ENCODE peak calls at places on chromosomes 1 and 21, in four cellular contexts. V is K562, O is GM12878, U is HepG2. L is an unnamed sample.

GRCh38 chr1:27488523-27489138 is 1.3 kb downstream of the WASF2 start:
- DNase-seq in V (no peak), O (no peak), U (no peak), L (no peak)

GRCh38 chr1:225626698-225627097 is 26.2 kb downstream of the ENAH start:
- DNase-seq in O (no peak), V (no peak), U (no peak), L (no peak)

GRCh38 chr1:114032271-114033218 is 53.3 kb downstream of the OLFML3 start:
- DNase-seq in U (no peak), O (no peak), V (no peak), L (no peak)

GRCh38 chr1:160542303-160542945 is 19.4 kb upstream of the SLAMF6 start:
- DNase-seq in O (no peak), U (peak; percentile 58), V (no peak), L (no peak)

GRCh38 chr1:94384485-94385353 is 33.5 kb upstream of the ABCD3 start:
- DNase-seq in V (no peak), O (no peak), U (peak; percentile 83), L (no peak)

GRCh38 chr21:20729376-20729775 is 268.8 kb upstream of the NCAM2 start:
- DNase-seq in V (no peak), U (no peak), O (no peak), L (no peak)

GRCh38 chr1:93015590-93015989 is 54.3 kb upstream of the DIPK1A start:
- DNase-seq in O (no peak), U (no peak), V (no peak), L (no peak)

GRCh38 chr1:85372683-85373446 is 92.1 kb downstream of the DDAH1 start:
- DNase-seq in V (no peak), U (peak; percentile 22), O (no peak), L (no peak)

GRCh38 chr1:107964397-107965111 is 426 bp downstream of the VAV3 start:
- DNase-seq in V (no peak), U (no peak), O (no peak), L (no peak)

GRCh38 chr1:1199141-1199960 is 7.0 kb downstream of the TNFRSF18 start:
- DNase-seq in U (no peak), V (no peak), O (no peak), L (no peak)

GRCh38 chr1:33392639-33393038 is 38.3 kb downstream of the PHC2 start:
- DNase-seq in U (no peak), V (no peak), O (no peak), L (no peak)

GRCh38 chr1:1779691-1780597 is 1.7 kb upstream of the NADK start:
- DNase-seq in V (peak; percentile 73), O (peak; percentile 80), U (no peak), L (no peak)

GRCh38 chr1:229185913-229186312 is 85.0 kb upstream of the RAB4A start:
- DNase-seq in V (no peak), O (no peak), U (no peak), L (no peak)

GRCh38 chr1:100866041-100866900 is 28.4 kb downstream of the EXTL2 start:
- DNase-seq in V (peak; percentile 31), O (no peak), U (peak; percentile 10), L (peak; percentile 11)

GRCh38 chr1:110196917-110197782 is 13.0 kb upstream of the KCNC4 start:
- DNase-seq in U (peak; percentile 42), O (no peak), V (peak; percentile 89), L (peak; percentile 93)

GRCh38 chr1:186864296-186864695 is 35.5 kb downstream of the PLA2G4A start:
- DNase-seq in O (no peak), U (no peak), V (no peak), L (no peak)

GRCh38 chr1:228989992-228990827 is 254.9 kb downstream of the RHOU start:
- DNase-seq in V (no peak), O (no peak), U (peak; percentile 56), L (no peak)

GRCh38 chr21:40016234-40016633 is 149.0 kb downstream of the PCP4 start:
- DNase-seq in U (no peak), O (no peak), V (no peak), L (no peak)

GRCh38 chr1:234921266-234922062 is 207.2 kb downstream of the TOMM20 start:
- DNase-seq in O (no peak), U (peak; percentile 25), V (no peak), L (no peak)

GRCh38 chr1:194476872-194477271 is 1290.5 kb upstream of the B3GALT2 start:
- DNase-seq in V (no peak), U (no peak), O (no peak), L (no peak)

GRCh38 chr1:203289281-203289981 is 15.9 kb upstream of the BTG2 start:
- DNase-seq in V (peak; percentile 83), O (peak; percentile 99), U (no peak), L (no peak)

GRCh38 chr1:162892916-162893714 is 32.1 kb upstream of the CCDC190 start:
- DNase-seq in O (no peak), U (peak; percentile 88), V (no peak), L (no peak)

GRCh38 chr1:161013591-161014513 is 7.1 kb downstream of the F11R start:
- DNase-seq in O (peak; percentile 74), U (peak; percentile 99), V (peak; percentile 93), L (no peak)

GRCh38 chr1:8965121-8965820 is 19.6 kb downstream of the CA6 start:
- DNase-seq in V (no peak), O (no peak), U (no peak), L (no peak)

GRCh38 chr1:96820111-96820510 is 98.5 kb downstream of the PTBP2 start:
- DNase-seq in U (no peak), V (no peak), O (no peak), L (no peak)

GRCh38 chr1:171245458-171246064 is 2.7 kb upstream of the FMO1 start:
- DNase-seq in V (peak; percentile 50), U (peak; percentile 25), O (no peak), L (peak; percentile 66)

GRCh38 chr1:27574871-27575831 is 28.8 kb downstream of the AHDC1 start:
- DNase-seq in U (no peak), O (no peak), V (peak; percentile 61), L (peak; percentile 67)

GRCh38 chr1:202638019-202638887 is 72.0 kb downstream of the SYT2 start:
- DNase-seq in O (no peak), U (no peak), V (no peak), L (no peak)

GRCh38 chr1:205680073-205680851 is at the start of gene SLC45A3:
- DNase-seq in O (no peak), V (peak; percentile 78), U (no peak), L (peak; percentile 69)

GRCh38 chr1:22618056-22618455 is 18.4 kb upstream of the C1QA start:
- DNase-seq in O (no peak), V (no peak), U (no peak), L (no peak)

GRCh38 chr1:148389027-148389339 is 94.1 kb downstream of the PPIAL4G start:
- DNase-seq in U (no peak), V (no peak), O (no peak), L (no peak)

GRCh38 chr1:25135903-25136302 is 96.4 kb downstream of the SYF2 start:
- DNase-seq in O (no peak), U (no peak), V (no peak), L (no peak)

GRCh38 chr1:156009404-156009803 is 11.3 kb downstream of the SSR2 start:
- DNase-seq in O (no peak), U (no peak), V (no peak), L (no peak)

DNA sequence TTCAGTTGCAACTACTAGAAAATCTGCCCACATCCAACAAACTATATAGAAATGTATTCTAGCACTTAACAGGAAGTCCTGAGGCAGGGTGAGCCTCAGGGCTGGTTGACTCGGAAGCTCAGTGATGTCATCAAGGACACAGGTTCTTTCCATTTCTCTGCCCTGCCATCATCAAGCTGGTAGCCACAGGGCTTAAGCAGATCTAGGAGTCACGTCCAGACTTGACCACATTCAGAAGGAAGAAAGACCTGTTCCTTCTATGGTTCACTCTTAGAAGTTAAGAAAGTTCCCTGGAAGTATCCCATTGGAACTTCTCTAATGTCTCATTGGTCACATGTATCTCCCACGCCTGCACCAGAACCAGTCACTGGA is 438.1 kb downstream of the PRDM2 start:
- DNase-seq in V (no peak), U (no peak), O (no peak), L (no peak)
- TF ChIP-seq FOXK2 in V (no peak), U (no peak), O (no peak), L (no peak)

GRCh38 chr1:89945852-89946476 is 48.9 kb upstream of the ZNF326 start:
- DNase-seq in V (no peak), O (peak; percentile 69), U (no peak), L (no peak)
- TF ChIP-seq FOXK2 in V (no peak), O (no peak), U (no peak), L (no peak)

GRCh38 chr1:204323887-204324286 is 35.8 kb downstream of the PLEKHA6 start:
- DNase-seq in V (no peak), U (no peak), O (no peak), L (no peak)
- TF ChIP-seq FOXK2 in V (no peak), U (no peak), O (no peak), L (no peak)

DNA sequence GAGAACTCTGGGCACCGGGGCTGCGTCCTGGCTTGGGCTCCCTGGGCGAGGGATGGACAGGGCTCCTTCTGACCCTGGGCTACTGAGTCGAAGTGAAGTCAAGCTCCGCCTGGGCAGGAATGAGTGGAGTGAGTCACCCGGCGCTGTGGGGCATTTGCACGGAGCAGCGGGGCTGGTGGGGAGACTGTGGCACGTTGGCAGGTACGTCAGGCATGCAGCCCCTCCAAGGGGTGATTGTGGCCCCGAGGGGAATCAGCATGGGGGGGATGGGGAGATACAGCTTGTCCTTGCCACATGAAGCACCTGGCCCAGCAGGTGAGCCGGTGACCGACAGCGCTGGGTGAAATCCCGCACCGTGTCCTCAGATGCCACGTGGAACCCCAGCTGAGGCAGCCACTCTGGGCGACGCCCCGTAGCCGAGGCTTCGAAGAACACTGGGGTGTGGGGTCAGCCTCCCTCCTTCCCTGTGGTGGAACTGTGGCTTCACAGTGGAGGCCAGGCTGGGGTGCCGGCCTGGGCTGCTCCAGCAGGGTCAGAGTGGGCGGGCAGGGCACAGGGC is 62.3 kb downstream of the COL18A1 start:
- DNase-seq in U (no peak), V (no peak), O (no peak), L (no peak)
- TF ChIP-seq FOXK2 in U (no peak), V (no peak), O (no peak), L (no peak)

DNA sequence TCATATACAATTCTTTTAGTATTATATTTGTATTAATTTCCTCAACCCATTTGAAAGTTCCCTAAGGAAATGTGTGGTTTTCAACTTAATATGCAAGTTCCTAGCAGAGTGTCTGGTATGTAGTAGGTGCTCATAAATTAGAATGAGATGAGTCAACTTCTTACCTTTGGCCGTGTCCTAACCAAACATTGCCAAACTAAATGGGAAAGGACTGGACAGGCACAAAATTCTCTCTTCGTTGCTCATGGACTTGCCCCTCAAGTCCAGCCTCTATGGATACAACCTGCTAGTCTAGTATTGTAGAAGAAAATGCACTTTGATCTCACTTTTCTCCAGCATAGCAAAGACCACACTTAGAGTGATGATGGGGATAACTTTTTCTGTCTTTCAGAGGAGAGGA is 11.6 kb upstream of the MRPS14 start:
- DNase-seq in U (no peak), V (no peak), O (no peak), L (no peak)
- TF ChIP-seq FOXK2 in U (no peak), V (no peak), O (no peak), L (no peak)

DNA sequence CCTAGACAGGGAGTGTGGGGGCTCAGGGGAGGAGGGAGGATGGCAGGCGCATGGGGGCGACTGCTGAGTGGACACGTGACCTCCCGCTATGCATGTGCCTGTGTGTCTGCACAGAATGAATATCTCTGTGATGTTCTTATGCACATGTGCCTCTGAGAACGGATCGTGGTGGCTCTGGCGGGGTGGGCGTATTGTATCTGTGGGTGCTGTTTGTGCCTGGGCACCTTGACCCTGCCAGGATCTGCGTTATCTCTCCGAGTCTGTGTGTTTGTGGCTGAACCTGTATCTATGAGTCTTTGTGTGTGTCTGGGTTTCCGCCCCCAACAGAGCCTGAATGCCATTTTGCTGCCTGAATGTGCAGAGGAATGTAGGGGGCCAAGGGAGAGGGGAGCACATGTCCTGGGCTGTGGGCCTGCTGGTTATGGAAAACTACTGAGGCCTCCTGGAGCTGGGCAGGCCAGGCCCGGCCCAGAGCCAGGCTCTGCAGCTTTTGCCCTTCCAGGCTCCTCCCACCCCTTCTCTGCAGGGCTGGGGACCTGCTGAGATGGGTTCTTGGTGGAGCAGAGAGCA is 102.5 kb downstream of the EBNA1BP2 start:
- DNase-seq in O (no peak), V (no peak), U (peak; percentile 85), L (no peak)
- TF ChIP-seq FOXK2 in O (no peak), V (no peak), U (no peak), L (no peak)

L was measured in HEK293T.